ENCODE peak calls at places on chromosomes 13 and 19, in five cellular contexts. R, D, P, X and H are unnamed samples. For H3K4me1, the result is how much of the 10 kb centered on the place peaks cover.

GRCh38 chr13:85828094-85828684 is 29.0 kb upstream of the SLITRK6 start:
- DNase-seq in X (no peak), P (no peak), D (no peak), R (peak), H (no peak)

GRCh38 chr19:18541258-18541991 is 1.9 kb downstream of the FKBP8 start:
- DNase-seq in P (no peak), D (no peak), R (no peak), X (no peak), H (no peak)

GRCh38 chr19:31185261-31185660 is 164.0 kb downstream of the TSHZ3 start:
- DNase-seq in R (no peak), D (no peak), P (no peak), X (no peak), H (no peak)

GRCh38 chr13:36214163-36214921 is at the start of gene SOHLH2:
- DNase-seq in X (no peak), D (no peak), P (no peak), R (no peak), H (no peak)

GRCh38 chr13:71067164-71067815 is 799.7 kb downstream of the DACH1 start:
- DNase-seq in X (no peak), R (no peak), P (no peak), D (no peak), H (no peak)

GRCh38 chr19:16042533-16043085 is 33.7 kb upstream of the TPM4 start:
- DNase-seq in D (no peak), R (peak), P (no peak), X (no peak), H (no peak)

GRCh38 chr19:49894879-49895565 is 1.7 kb downstream of the IL4I1 start:
- DNase-seq in D (no peak), X (no peak), P (no peak), R (no peak), H (no peak)

GRCh38 chr19:54707932-54708331 is 16.3 kb upstream of the KIR3DL3 start:
- DNase-seq in P (no peak), D (no peak), R (no peak), X (no peak), H (no peak)

GRCh38 chr19:30492581-30492980 is 120.4 kb downstream of the ZNF536 start:
- DNase-seq in P (no peak), X (no peak), R (no peak), D (no peak), H (no peak)

GRCh38 chr13:21371011-21371410 is 88.1 kb downstream of the ZDHHC20 start:
- DNase-seq in D (no peak), X (no peak), R (no peak), P (no peak), H (no peak)

GRCh38 chr13:23668557-23668956 is 98.3 kb downstream of the TNFRSF19 start:
- DNase-seq in D (no peak), P (no peak), R (no peak), X (no peak), H (no peak)

GRCh38 chr19:35715981-35716734 is 1.6 kb upstream of the KMT2B start:
- DNase-seq in P (no peak), D (no peak), R (peak), X (peak), H (peak)

DNA sequence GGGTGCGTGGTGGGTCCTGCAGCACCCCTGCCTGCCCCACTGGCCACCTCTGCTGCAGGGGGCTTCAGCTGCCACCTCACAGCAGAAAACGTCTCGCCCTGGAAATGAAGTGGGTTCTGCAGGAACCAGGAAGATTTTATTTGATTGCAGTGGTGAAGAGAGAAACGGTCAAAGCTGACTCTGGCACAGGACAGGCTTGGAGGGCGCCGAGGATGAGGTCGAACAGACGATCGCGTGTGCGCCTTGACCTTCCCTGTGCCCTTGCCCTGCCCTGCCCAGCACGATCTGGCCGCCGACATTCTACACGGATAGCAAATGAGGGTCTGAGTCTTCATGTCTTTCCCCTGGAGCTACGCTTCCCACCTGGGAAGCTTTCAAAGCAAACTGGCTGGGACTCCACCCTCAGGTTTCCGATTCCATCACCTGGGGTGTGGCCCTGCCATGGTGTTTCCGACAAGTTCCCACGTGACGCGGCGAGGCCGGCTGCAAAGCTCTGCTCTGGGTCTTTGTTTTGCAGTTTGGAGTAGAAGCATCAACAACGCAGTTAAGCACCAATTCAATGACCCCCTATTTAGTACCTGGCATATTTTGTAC is 50.3 kb upstream of the TUBGCP3 start:
- DNase-seq in P (no peak), X (no peak), R (no peak), D (no peak), H (no peak)
- TF ChIP-seq POLR2A in P (no peak), X (no peak), R (no peak), D (no peak), H (no peak)

GRCh38 chr19:48489608-48490216 is 20.5 kb downstream of the CYTH2 start:
- DNase-seq in D (no peak), P (no peak), X (peak), R (peak), H (peak)
- H3K4me1 ChIP-seq in D (under half), P (half or more), X (under half), R (under half), H (half or more)

GRCh38 chr19:10113592-10113963 is 2.1 kb downstream of the P2RY11 start:
- DNase-seq in R (no peak), D (no peak), X (peak), P (no peak), H (no peak)
- TF ChIP-seq POLR2A in R (no peak), D (no peak), X (no peak), P (no peak), H (no peak)

DNA sequence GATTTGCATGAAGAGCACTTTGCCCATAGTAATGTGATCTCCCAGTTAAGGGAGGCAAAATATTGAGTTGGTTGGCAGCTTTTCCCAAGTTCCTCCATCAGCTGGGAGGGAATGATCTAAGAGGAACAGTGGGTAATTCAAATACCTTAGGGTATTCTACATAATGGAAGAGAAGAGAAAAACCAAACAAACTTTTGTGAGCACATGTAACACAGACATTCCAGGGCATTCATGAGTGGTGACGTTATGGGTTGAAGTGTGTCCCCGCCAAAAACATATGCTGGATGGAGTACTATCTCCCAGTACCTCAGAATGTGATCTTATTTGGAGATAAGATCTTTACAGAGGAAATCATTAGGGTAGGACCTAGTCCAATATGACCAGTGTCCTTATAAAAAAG is 220.1 kb downstream of the FOXO1 start:
- DNase-seq in D (no peak), X (no peak), R (no peak), P (no peak), H (no peak)
- H3K4me1 ChIP-seq in D (under half), X (under half), R (under half), P (under half), H (under half)

GRCh38 chr19:12784394-12784870 is 6.9 kb upstream of the JUNB start:
- DNase-seq in R (peak), X (no peak), P (no peak), D (no peak), H (no peak)
- TF ChIP-seq POLR2A in R (no peak), X (no peak), P (no peak), D (no peak), H (no peak)